ENCODE peak calls at places on chromosomes 7 and 10, in nine cellular contexts. L is GM13976; V is neural progenitor cell; J is astrocyte of the spinal cord; S is foreskin fibroblast; G is H9; Q is CD8-positive, alpha-beta T cell; O is Caco-2; N is GM13977. X is an unnamed sample.

GRCh38 chr10:77926566-77927342 is at the start of gene DLG5:
- DNase-seq in Q (no peak), S (peak; percentile 61), L (peak; percentile 73), N (peak; percentile 77), J (peak; percentile 25), O (peak; percentile 70), G (peak; percentile 45), V (peak; percentile 76), X (peak; percentile 72)

GRCh38 chr10:126199221-126199998 is 188.9 kb downstream of the ADAM12 start:
- DNase-seq in L (no peak), N (no peak), O (no peak), V (no peak), Q (no peak), S (peak; percentile 79), J (peak; percentile 99), G (no peak), X (no peak)

GRCh38 chr10:21721000-21721670 is 187.1 kb downstream of the MLLT10 start:
- DNase-seq in O (no peak), V (no peak), Q (no peak), G (no peak), S (no peak), N (no peak), L (no peak), J (peak; percentile 38), X (no peak)

GRCh38 chr10:93378039-93378438 is 104.1 kb downstream of the MYOF start:
- DNase-seq in J (no peak), L (no peak), Q (no peak), N (no peak), G (no peak), S (no peak), V (no peak), O (no peak), X (no peak)

GRCh38 chr7:113394856-113395255 is 276.5 kb upstream of the SMIM30 start:
- DNase-seq in J (peak; percentile 46), S (no peak), O (no peak), G (peak; percentile 86), L (no peak), N (no peak), Q (no peak), V (peak; percentile 45), X (no peak)

GRCh38 chr10:121952226-121952625 is 22.8 kb downstream of the NSMCE4A start:
- DNase-seq in O (no peak), N (no peak), L (no peak), V (no peak), Q (no peak), J (peak; percentile 78), G (no peak), S (peak; percentile 42), X (no peak)

GRCh38 chr10:103127241-103127640 is 65.8 kb downstream of the NT5C2 start:
- DNase-seq in G (no peak), O (no peak), J (no peak), N (no peak), S (no peak), V (no peak), Q (no peak), L (no peak), X (no peak)

GRCh38 chr10:101489355-101489754 is 98.7 kb downstream of the POLL start:
- DNase-seq in V (no peak), N (no peak), L (no peak), G (no peak), J (peak; percentile 10), S (peak; percentile 4), O (no peak), Q (no peak), X (no peak)

GRCh38 chr10:62811159-62811875 is 4.8 kb downstream of the EGR2 start:
- DNase-seq in O (no peak), G (no peak), V (no peak), S (no peak), Q (no peak), L (peak; percentile 80), J (no peak), N (peak; percentile 90), X (no peak)

GRCh38 chr10:119644215-119644826 is 6.9 kb upstream of the BAG3 start:
- DNase-seq in O (no peak), L (no peak), J (no peak), G (peak; percentile 85), S (no peak), N (no peak), Q (no peak), V (peak; percentile 73), X (peak; percentile 60)

GRCh38 chr7:954330-955238 is at the start of gene ADAP1:
- DNase-seq in G (peak; percentile 42), Q (peak; percentile 81), N (peak; percentile 90), O (peak; percentile 87), L (peak; percentile 87), S (no peak), J (no peak), V (peak; percentile 81), X (peak; percentile 76)

GRCh38 chr7:81206217-81206616 is 287.4 kb upstream of the SEMA3C start:
- DNase-seq in L (no peak), Q (no peak), S (no peak), V (no peak), O (no peak), G (no peak), N (no peak), J (no peak), X (no peak)

GRCh38 chr10:91284486-91285090 is 64.1 kb downstream of the PCGF5 start:
- DNase-seq in S (no peak), N (no peak), G (no peak), J (no peak), L (no peak), V (no peak), O (no peak), Q (no peak), X (no peak)

GRCh38 chr7:17130281-17131059 is 168.0 kb upstream of the AHR start:
- DNase-seq in G (no peak), S (peak; percentile 75), J (peak; percentile 90), Q (no peak), V (peak; percentile 65), O (peak; percentile 81), N (no peak), L (no peak), X (peak; percentile 9)

GRCh38 chr7:69187824-69188335 is 410.4 kb upstream of the AUTS2 start:
- DNase-seq in S (no peak), N (no peak), J (no peak), L (no peak), Q (no peak), O (no peak), V (no peak), G (no peak), X (no peak)

GRCh38 chr10:126876456-126876855 is 28.8 kb upstream of the DOCK1 start:
- DNase-seq in Q (no peak), V (no peak), L (no peak), S (no peak), N (no peak), J (no peak), G (no peak), O (no peak), X (no peak)

DNA sequence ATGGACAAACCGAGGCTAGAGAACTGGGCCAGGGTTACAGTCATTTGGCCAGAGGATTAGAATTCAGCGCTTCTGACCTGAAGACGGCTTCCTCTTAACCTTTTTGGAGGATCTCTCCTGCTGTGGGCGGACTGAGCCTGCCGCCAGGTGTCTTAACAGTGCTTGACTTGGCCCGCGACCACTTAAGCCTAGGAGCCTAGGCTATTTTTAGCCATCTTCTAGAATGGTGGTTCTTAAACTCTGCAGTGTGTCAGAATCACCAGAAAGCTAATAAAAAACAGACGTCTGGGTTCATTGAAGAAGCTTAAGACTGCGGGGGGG is 722 bp downstream of the MDH2 start:
- DNase-seq in Q (no peak), N (peak; percentile 67), L (peak; percentile 65), G (peak; percentile 56), V (peak; percentile 59), S (no peak), J (no peak), O (peak; percentile 32), X (no peak)
- TF ChIP-seq CTCF in Q (no peak), N (no peak), L (no peak), G (peak; percentile 34), V (no peak), S (peak; percentile 2), J (no peak), O (peak; percentile 11), X (no peak)

DNA sequence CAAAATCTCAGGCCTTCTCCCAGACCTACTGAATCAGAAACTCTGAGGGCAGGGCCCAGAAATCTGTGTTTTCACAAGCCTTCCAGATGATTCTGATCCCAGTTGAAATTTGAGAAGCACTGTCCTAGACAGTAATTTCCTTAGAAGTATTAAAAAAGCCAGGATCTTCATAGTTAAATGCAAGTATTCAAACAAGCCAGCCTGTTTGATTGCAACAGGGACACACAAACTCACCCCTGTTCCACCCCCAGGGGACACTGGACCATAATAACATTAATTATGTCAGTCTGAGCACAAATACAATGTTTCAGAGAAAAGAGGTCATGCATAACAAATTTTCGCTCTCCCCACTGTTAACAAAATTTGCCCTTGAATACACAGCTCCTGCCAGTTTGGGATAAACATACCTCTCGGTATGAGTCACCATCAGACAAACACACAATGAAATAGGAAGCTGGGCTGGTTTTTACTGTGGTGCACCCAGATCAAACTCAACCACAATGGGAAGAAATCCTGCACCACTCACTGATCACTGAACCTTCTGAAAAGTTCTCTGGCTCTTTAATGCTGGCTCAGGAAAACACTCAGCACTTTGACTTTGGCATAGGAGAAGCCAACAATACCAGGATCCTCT is 34.3 kb downstream of the ABLIM1 start:
- DNase-seq in N (no peak), Q (no peak), V (no peak), L (no peak), G (no peak), S (peak; percentile 75), O (peak; percentile 47), J (peak; percentile 93), X (no peak)
- TF ChIP-seq CTCF in N (no peak), Q (no peak), V (no peak), L (no peak), G (no peak), S (no peak), O (no peak), J (no peak), X (no peak)

DNA sequence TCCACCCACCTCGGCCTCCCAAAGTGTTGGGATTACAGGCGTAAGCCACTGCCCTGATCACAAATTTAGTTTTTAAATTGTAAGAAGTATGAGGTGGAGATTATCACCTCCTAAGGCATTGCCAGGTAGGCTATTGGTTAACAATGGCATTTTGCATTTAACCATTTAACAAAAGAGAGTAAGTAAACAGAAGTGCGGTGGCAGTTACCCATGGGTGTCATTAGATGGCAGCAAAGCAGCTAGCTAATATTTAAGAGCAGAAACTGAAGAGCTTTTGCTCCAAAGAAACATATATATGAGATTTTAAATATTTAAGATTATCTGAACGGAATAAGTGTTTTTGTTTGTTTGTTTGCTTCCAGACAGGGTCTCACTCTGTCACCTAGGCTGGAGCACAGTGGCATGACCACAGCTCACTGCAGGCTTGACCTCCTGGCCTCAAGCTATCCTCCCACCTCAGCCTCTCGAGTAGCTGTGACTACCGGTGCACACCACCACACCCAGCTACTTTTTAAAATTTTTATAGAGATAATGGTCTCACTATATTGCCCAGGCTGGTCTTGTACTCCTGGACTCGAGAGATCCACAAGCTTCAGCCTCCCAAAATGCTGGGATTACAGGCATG is 325.5 kb upstream of the C7orf33 start:
- DNase-seq in S (no peak), G (peak; percentile 39), Q (no peak), L (peak; percentile 61), O (peak; percentile 53), V (peak; percentile 76), N (peak; percentile 53), J (peak; percentile 53), X (no peak)
- TF ChIP-seq CTCF in S (peak; percentile 58), G (peak; percentile 94), Q (peak; percentile 53), L (peak; percentile 55), O (peak; percentile 75), V (peak; percentile 83), N (peak; percentile 75), J (peak; percentile 82), X (peak; percentile 65)

GRCh38 chr7:117669818-117670217 is 190.0 kb downstream of the CFTR start:
- DNase-seq in V (peak; percentile 48), G (no peak), O (no peak), L (no peak), J (no peak), N (no peak), Q (no peak), S (no peak), X (no peak)
- TF ChIP-seq CTCF in V (peak; percentile 57), G (peak; percentile 63), O (peak; percentile 12), L (no peak), J (no peak), N (no peak), Q (no peak), S (no peak), X (peak; percentile 15)

X was measured in nephron progenitor cell.